ENCODE peak calls at places on chromosome 15, in six cellular contexts. D is kidney, Z is omental fat pad, H is A549, L is keratinocyte, G is nephron progenitor cell. N is an unnamed sample.

GRCh38 chr15:93523490-93523889 is 434.5 kb upstream of the RGMA start:
- DNase-seq in L (no peak), D (no peak), Z (no peak), G (no peak), H (no peak), N (no peak)

GRCh38 chr15:73017987-73018386 is 34.3 kb upstream of the NEO1 start:
- DNase-seq in D (no peak), G (no peak), H (no peak), L (no peak), Z (no peak), N (no peak)

GRCh38 chr15:84034831-84035753 is 200.5 kb upstream of the GOLGA6L4 start:
- DNase-seq in H (peak; percentile 40), L (peak; percentile 9), G (no peak), Z (no peak), D (no peak), N (no peak)

GRCh38 chr15:31013863-31014607 is 22.6 kb upstream of the MTMR10 start:
- DNase-seq in H (no peak), D (no peak), Z (no peak), L (no peak), G (no peak), N (no peak)

GRCh38 chr15:85440451-85440850 is 60.0 kb downstream of the AKAP13 start:
- DNase-seq in D (no peak), Z (no peak), G (no peak), H (no peak), L (no peak), N (no peak)

GRCh38 chr15:55588070-55588817 is at the start of gene PYGO1:
- DNase-seq in H (peak; percentile 78), D (peak; percentile 87), L (no peak), Z (no peak), G (peak; percentile 77), N (peak; percentile 17)

GRCh38 chr15:45134682-45135604 is 5.1 kb downstream of the DUOX1 start:
- DNase-seq in G (peak; percentile 67), L (no peak), Z (no peak), D (no peak), H (no peak), N (no peak)

GRCh38 chr15:70714575-70714974 is 48.8 kb downstream of the UACA start:
- DNase-seq in H (peak; percentile 44), D (no peak), Z (no peak), G (no peak), L (no peak), N (no peak)

GRCh38 chr15:98842192-98842972 is 165.2 kb downstream of the PGPEP1L start:
- DNase-seq in D (no peak), G (no peak), H (no peak), L (no peak), Z (no peak), N (no peak)

GRCh38 chr15:58537033-58537432 is 105.2 kb downstream of the LIPC start:
- DNase-seq in L (no peak), Z (no peak), G (no peak), H (no peak), D (no peak), N (no peak)

GRCh38 chr15:42349178-42349577 is 10.1 kb upstream of the CAPN3 start:
- DNase-seq in D (no peak), L (no peak), H (no peak), Z (no peak), G (no peak), N (no peak)

GRCh38 chr15:70741677-70742293 is 21.6 kb downstream of the UACA start:
- DNase-seq in Z (no peak), L (no peak), H (peak; percentile 64), D (no peak), G (no peak), N (no peak)

DNA sequence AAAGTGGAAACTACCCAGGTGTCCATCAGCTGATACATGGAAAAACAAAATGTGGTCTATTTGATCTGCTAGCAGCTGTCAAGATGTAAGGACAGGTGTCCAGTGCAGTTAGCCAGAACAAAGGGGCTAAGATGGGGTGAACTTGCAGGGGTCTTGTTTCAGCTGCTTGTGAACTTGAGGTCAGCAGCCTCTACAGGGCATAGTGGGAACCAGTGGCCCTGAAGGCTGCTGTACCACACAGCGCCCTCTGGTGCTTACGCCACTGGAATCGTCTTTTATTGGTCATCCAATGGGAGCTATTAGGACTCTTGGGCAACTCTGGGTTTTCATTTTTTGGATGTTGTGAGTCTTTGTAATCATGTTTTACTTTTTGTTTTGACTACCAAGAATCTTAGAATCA is 62.2 kb upstream of the CTSH start:
- DNase-seq in G (peak; percentile 72), L (no peak), Z (peak; percentile 34), D (peak; percentile 36), H (peak; percentile 77), N (no peak)
- TF ChIP-seq CTCF in G (peak; percentile 65), L (peak; percentile 37), Z (no peak), D (peak; percentile 33), H (peak; percentile 66), N (no peak)

DNA sequence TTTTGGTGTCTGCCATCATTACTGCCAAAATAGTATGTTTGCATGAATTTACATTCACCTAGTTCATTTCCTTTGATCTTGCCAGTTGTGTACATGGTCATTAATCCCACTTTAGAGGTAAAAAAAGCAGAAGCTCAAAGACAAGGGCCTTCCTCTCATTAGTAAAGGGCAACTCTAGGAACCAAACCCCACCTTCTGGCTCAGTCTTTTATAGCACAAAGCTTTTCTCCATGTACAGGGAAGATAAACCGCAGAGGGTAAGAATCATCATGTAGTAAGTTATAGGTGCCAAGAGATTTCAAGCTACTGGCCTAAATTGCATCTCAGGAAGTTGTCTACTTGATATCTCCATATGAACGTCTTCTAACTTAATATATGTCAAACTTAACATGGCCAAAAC is 19.3 kb upstream of the SPG21 start:
- DNase-seq in D (no peak), H (no peak), L (no peak), G (no peak), Z (no peak), N (no peak)
- TF ChIP-seq CTCF in D (no peak), H (no peak), L (no peak), G (no peak), Z (no peak), N (no peak)

GRCh38 chr15:65963358-65963757 is 94.1 kb downstream of the RAB11A start:
- DNase-seq in Z (no peak), H (no peak), G (no peak), D (no peak), L (no peak), N (no peak)

GRCh38 chr15:65964792-65965433 is 95.6 kb downstream of the RAB11A start:
- DNase-seq in G (no peak), H (no peak), Z (no peak), D (no peak), L (no peak), N (no peak)

GRCh38 chr15:65963911-65964482 is 94.7 kb downstream of the RAB11A start:
- DNase-seq in L (no peak), Z (no peak), D (no peak), G (peak; percentile 30), H (no peak), N (no peak)

GRCh38 chr15:65960586-65960985 is 91.3 kb downstream of the RAB11A start:
- DNase-seq in Z (no peak), H (no peak), L (no peak), D (no peak), G (no peak), N (no peak)

GRCh38 chr15:65962187-65962586 is 92.9 kb downstream of the RAB11A start:
- DNase-seq in D (no peak), H (peak; percentile 30), L (no peak), G (no peak), Z (no peak), N (no peak)
- TF ChIP-seq CTCF in D (no peak), H (peak; percentile 34), L (peak; percentile 57), G (no peak), Z (no peak), N (no peak)

DNA sequence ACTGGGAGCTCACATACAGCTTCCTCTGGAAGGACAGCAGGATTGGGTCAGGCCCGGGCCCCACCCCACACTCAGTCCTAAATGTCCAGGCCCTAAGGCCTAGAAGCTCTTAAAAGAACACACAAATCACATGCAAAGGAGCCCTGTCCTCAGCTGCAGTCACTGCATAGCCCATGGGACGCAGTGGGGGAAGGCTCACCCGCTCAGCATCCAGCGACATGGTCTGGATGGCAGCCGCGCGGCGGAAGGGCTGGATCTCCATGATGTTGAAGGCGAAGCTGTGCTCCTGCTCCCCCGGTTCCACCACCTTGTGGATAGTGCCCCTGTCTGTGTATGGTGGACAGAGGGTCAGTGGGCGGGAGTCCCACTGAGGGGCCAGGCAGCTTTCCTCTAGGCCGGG is 22.1 kb downstream of the SEMA7A start:
- DNase-seq in D (no peak), G (no peak), H (no peak), Z (no peak), L (no peak), N (no peak)
- TF ChIP-seq CTCF in D (no peak), G (no peak), H (no peak), Z (no peak), L (no peak), N (no peak)

DNA sequence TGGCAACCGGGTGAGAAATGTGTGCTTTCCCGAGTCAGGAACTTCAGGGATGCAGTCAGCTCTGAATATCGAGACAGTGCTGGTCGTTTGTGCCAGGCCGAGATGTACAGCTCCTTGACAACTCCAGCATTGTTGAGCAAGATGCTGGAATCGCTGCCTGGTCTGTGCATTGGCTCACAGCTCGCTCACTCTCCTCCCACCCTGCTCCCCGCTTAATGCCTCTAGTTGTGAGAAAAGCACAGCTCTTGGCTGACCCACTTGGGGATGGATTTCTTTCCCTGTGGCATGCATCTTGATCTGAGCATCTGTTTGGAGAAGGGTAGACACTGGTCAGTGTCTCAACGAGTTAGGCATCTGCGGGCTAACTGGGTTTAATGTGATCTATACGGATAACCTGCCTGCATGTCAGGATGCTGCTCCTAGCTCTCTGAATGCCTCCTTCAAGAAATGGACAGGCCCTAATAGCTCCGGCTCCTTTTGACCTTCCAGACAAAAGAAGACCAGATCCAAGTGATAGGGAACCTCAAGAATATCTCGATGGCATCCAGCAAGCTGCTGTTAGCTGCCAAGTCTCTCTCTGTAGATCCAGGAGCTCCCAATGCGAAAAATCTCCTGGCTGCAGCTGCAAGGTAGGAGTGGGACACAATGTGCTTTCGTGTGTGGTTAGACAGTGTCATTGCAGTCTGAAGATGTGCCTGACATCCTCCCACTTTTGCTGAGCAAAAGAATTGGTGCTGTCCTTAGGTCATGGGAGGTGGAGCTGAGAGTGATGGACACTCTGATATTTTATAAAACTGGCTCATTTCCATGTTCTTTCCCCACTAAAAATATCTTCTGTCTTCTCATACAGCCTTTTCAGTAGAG is 302.2 kb upstream of the TPM1 start:
- DNase-seq in D (no peak), L (no peak), Z (no peak), G (no peak), H (peak; percentile 12), N (no peak)
- TF ChIP-seq CTCF in D (no peak), L (no peak), Z (no peak), G (peak; percentile 6), H (no peak), N (no peak)

GRCh38 chr15:74302821-74303359 is 64.6 kb downstream of the CYP11A1 start:
- DNase-seq in H (peak; percentile 38), G (peak; percentile 77), Z (no peak), D (no peak), L (no peak), N (no peak)

GRCh38 chr15:74303741-74304309 is 63.6 kb downstream of the CYP11A1 start:
- DNase-seq in Z (no peak), L (no peak), G (no peak), H (no peak), D (no peak), N (no peak)

GRCh38 chr15:74297867-74298266 is 61.7 kb downstream of the CCDC33 start:
- DNase-seq in G (no peak), Z (no peak), L (no peak), H (no peak), D (no peak), N (no peak)

GRCh38 chr15:74301583-74302374 is 65.7 kb downstream of the CCDC33 start:
- DNase-seq in H (no peak), L (no peak), G (no peak), D (no peak), Z (no peak), N (no peak)

GRCh38 chr15:74300057-74300620 is 64.0 kb downstream of the CCDC33 start:
- DNase-seq in D (no peak), G (no peak), H (no peak), Z (no peak), L (no peak), N (no peak)
- TF ChIP-seq CTCF in D (no peak), G (no peak), H (no peak), Z (no peak), L (no peak), N (no peak)